ENCODE peak calls at places on chromosomes 12 and 14, in four cellular contexts. B, V, I and U are unnamed samples.

GRCh38 chr12:25648460-25648859 is 95.4 kb upstream of the LMNTD1 start:
- DNase-seq in V (no peak), I (no peak), B (peak; percentile 35), U (no peak)

GRCh38 chr14:103390605-103391004 is 5.4 kb downstream of the MARK3 start:
- DNase-seq in V (no peak), I (no peak), B (no peak), U (no peak)

GRCh38 chr14:69355155-69355954 is 42.7 kb downstream of the ERH start:
- DNase-seq in B (no peak), I (no peak), V (no peak), U (no peak)

GRCh38 chr12:22229652-22230279 is 104.7 kb downstream of the ST8SIA1 start:
- DNase-seq in V (no peak), I (no peak), B (no peak), U (no peak)

GRCh38 chr14:86035882-86036281 is 505.9 kb downstream of the FLRT2 start:
- DNase-seq in B (no peak), I (no peak), V (no peak), U (no peak)

GRCh38 chr12:24911284-24911791 is 37.6 kb downstream of the BCAT1 start:
- DNase-seq in B (no peak), V (no peak), I (no peak), U (no peak)

GRCh38 chr14:74547331-74547927 is 53.9 kb downstream of the ISCA2 start:
- DNase-seq in I (no peak), B (no peak), V (no peak), U (no peak)

GRCh38 chr12:100820314-100820713 is 25.7 kb downstream of the ANO4 start:
- DNase-seq in V (no peak), I (no peak), B (no peak), U (no peak)

GRCh38 chr14:80946187-80946586 is 4.6 kb upstream of the CEP128 start:
- DNase-seq in B (no peak), I (no peak), V (no peak), U (no peak)

GRCh38 chr12:39375206-39375808 is 67.6 kb downstream of the KIF21A start:
- DNase-seq in V (no peak), B (no peak), I (no peak), U (no peak)

GRCh38 chr12:10331642-10332239 is 24.1 kb downstream of the KLRD1 start:
- DNase-seq in B (no peak), I (peak; percentile 0), V (no peak), U (no peak)

GRCh38 chr14:59301354-59301753 is 112.9 kb downstream of the DAAM1 start:
- DNase-seq in V (no peak), I (no peak), B (no peak), U (no peak)